ENCODE peak calls at places on chromosome 17, in four cellular contexts. H is Panc1, U is ascending aorta, W is colonic mucosa. Q is an unnamed sample. For H3K4me1 and H3K36me3, the result is how much of the 10 kb centered on the place peaks cover.

GRCh38 chr17:34579979-34580684 is 750 bp downstream of the TMEM132E start:
- DNase-seq in H (no peak), U (no peak), W (no peak), Q (no peak)

GRCh38 chr17:66837226-66837625 is 2.3 kb downstream of the CACNG5 start:
- DNase-seq in H (no peak), U (no peak), W (no peak), Q (no peak)

GRCh38 chr17:76150712-76151622 is 9.9 kb upstream of the FOXJ1 start:
- DNase-seq in H (no peak), U (no peak), W (no peak), Q (no peak)

GRCh38 chr17:44400226-44400847 is 10.9 kb upstream of the ITGA2B start:
- DNase-seq in H (no peak), U (no peak), W (no peak), Q (no peak)

GRCh38 chr17:77245162-77245926 is 104.6 kb downstream of the SEC14L1 start:
- DNase-seq in H (no peak), U (no peak), W (no peak), Q (peak)

GRCh38 chr17:32917842-32918241 is 10.1 kb upstream of the TMEM98 start:
- DNase-seq in H (no peak), U (no peak), W (peak), Q (no peak)

GRCh38 chr17:42754782-42755181 is 6.2 kb upstream of the RAMP2 start:
- DNase-seq in H (no peak), U (no peak), W (no peak), Q (no peak)

GRCh38 chr17:14004927-14005630 is 64.2 kb upstream of the COX10 start:
- DNase-seq in H (no peak), U (no peak), W (no peak), Q (no peak)

GRCh38 chr17:78325076-78325712 is 34.7 kb downstream of the SOCS3 start:
- DNase-seq in H (no peak), U (no peak), W (no peak), Q (no peak)

GRCh38 chr17:57898487-57899311 is 48.9 kb upstream of the MRPS23 start:
- DNase-seq in H (no peak), U (no peak), W (no peak), Q (peak)

GRCh38 chr17:39647242-39647641 is 10.3 kb downstream of the STARD3 start:
- DNase-seq in H (no peak), U (no peak), W (no peak), Q (no peak)

GRCh38 chr17:859461-860195 is 77.5 kb downstream of the MRM3 start:
- DNase-seq in H (no peak), U (no peak), W (no peak), Q (no peak)

GRCh38 chr17:64174686-64175456 is 44.9 kb upstream of the ERN1 start:
- DNase-seq in H (no peak), U (peak), W (no peak), Q (peak)

GRCh38 chr17:82287849-82288601 is 14.5 kb upstream of the CSNK1D start:
- DNase-seq in H (peak), U (no peak), W (peak), Q (peak)

GRCh38 chr17:44354582-44355309 is 8.9 kb downstream of the FAM171A2 start:
- DNase-seq in H (no peak), U (no peak), W (peak), Q (no peak)

GRCh38 chr17:29048440-29049360 is 5.8 kb downstream of the PIPOX start:
- DNase-seq in H (no peak), U (no peak), W (no peak), Q (no peak)

GRCh38 chr17:40803617-40804082 is 3.9 kb upstream of the KRT28 start:
- DNase-seq in H (no peak), U (peak), W (peak), Q (peak)

GRCh38 chr17:49621420-49621819 is 45.7 kb downstream of the NXPH3 start:
- DNase-seq in H (no peak), U (no peak), W (no peak), Q (no peak)

GRCh38 chr17:21213491-21214014 is 408 bp downstream of the TMEM11 start:
- DNase-seq in H (no peak), U (no peak), W (no peak), Q (no peak)

GRCh38 chr17:66799839-66800537 is 34.9 kb upstream of the CACNG5 start:
- DNase-seq in H (no peak), U (no peak), W (no peak), Q (no peak)

GRCh38 chr17:49489348-49489747 is 5.7 kb upstream of the NGFR start:
- DNase-seq in H (no peak), U (no peak), W (no peak), Q (no peak)

GRCh38 chr17:199806-200603 is 18.6 kb upstream of the DOC2B start:
- DNase-seq in H (no peak), U (no peak), W (no peak), Q (no peak)

GRCh38 chr17:1714488-1714979 is 4.4 kb upstream of the TLCD2 start:
- DNase-seq in H (no peak), U (peak), W (peak), Q (peak)

GRCh38 chr17:4634981-4635380 is 6.5 kb downstream of the ALOX15 start:
- DNase-seq in H (no peak), U (no peak), W (no peak), Q (no peak)

GRCh38 chr17:81391268-81391963 is 3.8 kb upstream of the BAHCC1 start:
- DNase-seq in H (no peak), U (no peak), W (no peak), Q (no peak)

GRCh38 chr17:57035971-57036481 is 49.0 kb upstream of the AKAP1 start:
- DNase-seq in H (no peak), U (no peak), W (peak), Q (no peak)

GRCh38 chr17:44747566-44747965 is 11.2 kb upstream of the ADAM11 start:
- DNase-seq in H (no peak), U (no peak), W (no peak), Q (no peak)

GRCh38 chr17:76432712-76433336 is 20.1 kb downstream of the UBE2O start:
- DNase-seq in H (no peak), U (no peak), W (no peak), Q (no peak)

GRCh38 chr17:627051-627450 is 87.6 kb downstream of the VPS53 start:
- DNase-seq in H (no peak), U (no peak), W (no peak), Q (no peak)

GRCh38 chr17:42750730-42751356 is 6.0 kb upstream of the EZH1 start:
- DNase-seq in H (no peak), U (no peak), W (no peak), Q (no peak)

GRCh38 chr17:49834118-49834743 is 13.6 kb downstream of the TAC4 start:
- DNase-seq in H (no peak), U (no peak), W (no peak), Q (no peak)

GRCh38 chr17:40168262-40168832 is 8.9 kb upstream of the RAPGEFL1 start:
- DNase-seq in H (peak), U (no peak), W (peak), Q (no peak)

GRCh38 chr17:57501016-57501415 is 244.1 kb downstream of the CCDC182 start:
- DNase-seq in H (no peak), U (no peak), W (no peak), Q (no peak)

GRCh38 chr17:61658183-61658582 is 67.2 kb upstream of the NACA2 start:
- DNase-seq in H (no peak), U (no peak), W (no peak), Q (no peak)

GRCh38 chr17:61661135-61661534 is 70.1 kb upstream of the NACA2 start:
- DNase-seq in H (no peak), U (no peak), W (no peak), Q (no peak)

GRCh38 chr17:61660726-61661125 is 69.7 kb upstream of the NACA2 start:
- DNase-seq in H (no peak), U (no peak), W (no peak), Q (no peak)

GRCh38 chr17:61657338-61657737 is 66.3 kb upstream of the NACA2 start:
- DNase-seq in H (no peak), U (no peak), W (no peak), Q (no peak)

GRCh38 chr17:61659437-61659836 is 68.4 kb upstream of the NACA2 start:
- DNase-seq in H (no peak), U (no peak), W (no peak), Q (no peak)
- TF ChIP-seq CTCF in H (no peak), U (no peak), W (no peak), Q (no peak)

GRCh38 chr17:8123695-8124349 is at the start of gene HES7:
- DNase-seq in H (no peak), U (no peak), W (no peak), Q (no peak)

GRCh38 chr17:8124350-8125195 is 667 bp upstream of the HES7 start:
- DNase-seq in H (no peak), U (no peak), W (no peak), Q (no peak)

GRCh38 chr17:8121531-8122390 is 2.1 kb downstream of the HES7 start:
- DNase-seq in H (no peak), U (no peak), W (peak), Q (peak)

GRCh38 chr17:8122391-8122922 is 1.4 kb downstream of the HES7 start:
- DNase-seq in H (no peak), U (no peak), W (peak), Q (no peak)

GRCh38 chr17:8122923-8123694 is 797 bp downstream of the HES7 start:
- DNase-seq in H (no peak), U (no peak), W (peak), Q (peak)
- H3K4me1 ChIP-seq in H (under half), U (half or more), W (under half), Q (half or more)

GRCh38 chr17:38428643-38429371 is 543 bp downstream of the ARHGAP23 start:
- DNase-seq in H (no peak), U (peak), W (no peak), Q (peak)
- H3K36me3 ChIP-seq in H (under half), U (under half), W (under half), Q (under half)

DNA sequence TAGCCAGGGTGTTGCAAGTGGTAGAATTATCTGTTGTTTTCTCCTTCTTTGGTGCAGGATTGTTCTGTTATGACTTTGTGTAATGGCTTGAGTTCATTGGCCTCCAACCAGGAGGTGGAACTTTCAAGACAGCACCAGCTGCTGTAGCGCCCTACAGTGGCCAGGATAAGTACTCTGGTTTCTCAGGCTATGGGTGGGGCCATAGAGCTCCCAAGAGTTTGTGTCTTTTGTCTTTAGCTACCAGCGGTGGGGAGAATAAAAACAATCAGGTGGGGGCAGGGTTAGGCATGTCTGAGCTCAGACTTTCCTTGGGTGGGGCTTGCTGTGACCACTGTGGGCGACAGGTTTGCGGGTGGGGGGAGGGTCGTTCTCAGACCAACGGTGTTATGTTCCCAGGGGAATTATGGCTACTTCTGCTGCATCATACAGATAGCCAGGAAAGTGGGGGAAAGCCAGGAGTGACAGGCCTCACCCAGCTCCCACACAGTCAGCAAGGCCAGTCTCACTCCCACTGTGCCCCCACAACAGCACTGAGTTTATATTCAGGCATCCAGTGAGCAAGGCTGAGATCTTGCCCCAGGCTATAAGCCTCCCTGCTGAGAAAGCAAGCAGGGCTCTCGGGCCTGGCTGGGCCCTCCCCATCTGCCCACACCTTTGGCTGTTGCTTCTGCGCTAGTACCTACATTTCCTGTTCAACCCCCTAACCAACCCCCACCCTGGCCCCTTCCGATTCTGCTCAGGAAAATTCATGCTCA is 15.4 kb downstream of the ABCA10 start:
- DNase-seq in H (no peak), U (no peak), W (no peak), Q (no peak)
- TF ChIP-seq CTCF in H (no peak), U (no peak), W (no peak), Q (no peak)

DNA sequence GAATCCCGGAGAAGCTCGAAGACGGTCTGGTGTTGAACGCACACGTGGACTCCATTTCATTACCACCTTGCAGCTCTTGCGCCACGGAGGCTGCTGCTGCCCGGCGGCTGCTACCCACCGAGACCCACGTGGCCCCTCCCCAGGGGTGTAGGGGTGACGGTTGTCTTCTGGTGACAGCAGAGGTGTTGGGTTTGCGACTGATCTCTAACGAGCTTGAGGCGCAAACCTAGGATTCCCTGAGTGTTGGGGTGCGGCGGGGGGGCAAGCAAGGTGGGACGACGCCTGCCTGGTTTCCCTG is 1.7 kb upstream of the CBX4 start:
- DNase-seq in H (no peak), U (no peak), W (no peak), Q (no peak)
- H3K4me1 ChIP-seq in H (under half), U (half or more), W (half or more), Q (under half)

GRCh38 chr17:55177159-55177913 is 87.4 kb upstream of the HLF start:
- DNase-seq in H (no peak), U (no peak), W (no peak), Q (no peak)
- H3K36me3 ChIP-seq in H (under half), U (under half), W (under half), Q (under half)

GRCh38 chr17:18256776-18257175 is 1.8 kb downstream of the FLII start:
- DNase-seq in H (no peak), U (no peak), W (no peak), Q (no peak)

GRCh38 chr17:18258356-18259038 is at the start of gene FLII:
- DNase-seq in H (no peak), U (no peak), W (peak), Q (peak)

GRCh38 chr17:18257268-18257681 is 1.3 kb downstream of the FLII start:
- DNase-seq in H (no peak), U (no peak), W (no peak), Q (no peak)

GRCh38 chr17:18256351-18256750 is 2.2 kb downstream of the FLII start:
- DNase-seq in H (no peak), U (no peak), W (no peak), Q (no peak)

DNA sequence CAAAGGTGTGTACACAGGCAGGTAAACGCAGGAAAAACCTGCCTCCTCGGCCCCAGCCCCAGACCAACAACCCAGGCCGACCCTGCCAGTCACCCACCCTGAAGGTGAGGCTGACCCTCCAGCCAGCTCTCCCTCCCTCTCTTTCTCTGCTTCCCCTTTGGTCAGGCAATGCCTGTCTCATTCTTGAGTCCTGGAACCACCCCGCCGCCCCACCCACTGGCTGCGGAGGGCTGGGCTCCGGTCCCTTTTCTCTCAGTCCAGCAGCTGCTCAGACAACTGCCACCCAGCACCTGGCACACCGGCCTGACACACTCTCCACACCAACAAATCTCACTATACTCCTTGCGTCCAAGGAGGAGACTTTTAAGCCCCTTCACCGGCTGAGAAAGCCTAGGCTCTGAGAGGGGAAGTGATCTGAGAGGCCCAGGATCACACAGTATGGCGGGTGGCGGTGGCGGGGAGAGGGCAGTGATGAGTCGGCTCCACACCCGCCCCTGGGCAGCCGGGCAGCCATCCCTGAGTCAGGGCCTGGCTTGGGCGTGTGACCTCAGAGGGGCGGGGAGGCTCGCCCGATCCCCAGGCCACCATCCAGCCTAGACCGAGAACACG is 687 bp downstream of the FLII start:
- DNase-seq in H (no peak), U (peak), W (peak), Q (peak)
- TF ChIP-seq CTCF in H (no peak), U (no peak), W (no peak), Q (no peak)

GRCh38 chr17:17181666-17182600 is 24.2 kb downstream of the PLD6 start:
- DNase-seq in H (no peak), U (no peak), W (no peak), Q (peak)

GRCh38 chr17:17180741-17181525 is 25.2 kb downstream of the PLD6 start:
- DNase-seq in H (no peak), U (no peak), W (no peak), Q (no peak)

GRCh38 chr17:17177186-17177585 is 28.9 kb downstream of the PLD6 start:
- DNase-seq in H (no peak), U (no peak), W (no peak), Q (no peak)

GRCh38 chr17:17180141-17180603 is 26.0 kb downstream of the PLD6 start:
- DNase-seq in H (no peak), U (no peak), W (no peak), Q (peak)

DNA sequence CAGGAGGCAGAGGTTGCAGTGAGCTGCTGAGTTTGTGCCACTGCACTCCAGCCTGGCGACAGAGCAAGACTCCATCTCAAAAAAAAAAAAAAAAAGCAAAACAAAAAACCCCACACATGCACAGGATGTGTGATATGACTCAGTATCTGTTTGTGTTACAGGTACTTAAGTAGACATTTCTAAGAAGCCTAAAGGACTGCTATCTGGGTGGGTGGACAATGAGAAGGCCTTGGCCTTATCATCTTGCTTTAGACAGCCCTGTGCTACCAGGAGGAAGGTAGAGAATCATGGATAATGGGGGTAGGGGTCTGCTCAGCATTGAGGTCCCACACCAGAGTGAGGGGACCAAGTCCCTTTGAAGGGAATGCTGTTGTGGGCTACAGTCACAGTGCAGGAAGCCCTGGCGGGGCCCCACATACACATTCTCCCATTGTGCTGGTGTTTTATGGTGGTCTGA is 26.7 kb downstream of the PLD6 start:
- DNase-seq in H (no peak), U (no peak), W (no peak), Q (no peak)
- H3K4me1 ChIP-seq in H (under half), U (under half), W (under half), Q (under half)

GRCh38 chr17:18064053-18064452 is 23.7 kb upstream of the DRG2 start:
- DNase-seq in H (no peak), U (no peak), W (no peak), Q (no peak)

GRCh38 chr17:18066866-18067265 is 20.9 kb upstream of the DRG2 start:
- DNase-seq in H (no peak), U (no peak), W (no peak), Q (no peak)

GRCh38 chr17:18069101-18069500 is 18.6 kb upstream of the DRG2 start:
- DNase-seq in H (no peak), U (no peak), W (no peak), Q (no peak)

GRCh38 chr17:18070861-18071340 is 16.8 kb upstream of the DRG2 start:
- DNase-seq in H (no peak), U (no peak), W (no peak), Q (no peak)

GRCh38 chr17:18065546-18065945 is 22.2 kb upstream of the DRG2 start:
- DNase-seq in H (no peak), U (no peak), W (no peak), Q (no peak)
- H3K36me3 ChIP-seq in H (under half), U (half or more), W (under half), Q (half or more)

DNA sequence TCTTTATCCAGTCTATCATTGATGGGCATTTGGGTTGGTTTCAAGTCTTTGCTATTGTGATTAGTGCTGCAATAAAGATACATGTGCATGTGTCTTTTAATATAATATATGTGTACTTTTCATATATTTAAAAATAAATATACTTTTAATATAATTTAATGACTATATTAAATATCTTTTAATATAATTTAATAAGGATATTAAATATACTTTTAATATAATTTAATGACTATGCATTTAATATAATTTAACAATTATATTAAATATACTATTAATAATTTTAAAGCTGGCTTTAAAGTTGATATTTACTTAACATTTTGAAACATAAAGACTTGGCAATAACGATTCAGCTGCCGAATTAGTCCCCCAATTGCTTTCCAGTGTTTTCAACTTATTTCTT is 1.2 kb downstream of the CCL23 start:
- DNase-seq in H (no peak), U (no peak), W (no peak), Q (no peak)
- TF ChIP-seq CTCF in H (no peak), U (no peak), W (no peak), Q (no peak)